ENCODE peak calls at places on chromosomes 16 and 17, in seven cellular contexts. One of them, this sample, is unnamed.

GRCh38 chr17:55307879-55308278 is 43.1 kb downstream of the HLF start:
- DNase-seq in activated CD4-positive, alpha-beta T cell treated with anti-CD3 and anti-CD28 coated beads, Interleukin-2, amount 50 U/mL, for 1 hour: no peak
- DNase-seq in hepatic stellate cell: no peak
- DNase-seq in suprapubic skin: no peak
- DNase-seq in activated B cell treated with CpG ODN at 0.5 μM for 24 hours: no peak
- DNase-seq in NCI-H1417: no peak
- DNase-seq in PC-9: no peak
- DNase-seq in this sample: no peak

GRCh38 chr16:4511441-4512082 is 27.0 kb downstream of the CDIP1 start:
- DNase-seq in PC-9: peak
- DNase-seq in activated B cell treated with CpG ODN at 0.5 μM for 24 hours: no peak
- DNase-seq in NCI-H1417: no peak
- DNase-seq in hepatic stellate cell: peak
- DNase-seq in activated CD4-positive, alpha-beta T cell treated with anti-CD3 and anti-CD28 coated beads, Interleukin-2, amount 50 U/mL, for 1 hour: no peak
- DNase-seq in suprapubic skin: no peak
- DNase-seq in this sample: peak

GRCh38 chr17:78497115-78497540 is 80.1 kb downstream of the DNAH17 start:
- DNase-seq in PC-9: peak
- DNase-seq in suprapubic skin: no peak
- DNase-seq in activated CD4-positive, alpha-beta T cell treated with anti-CD3 and anti-CD28 coated beads, Interleukin-2, amount 50 U/mL, for 1 hour: peak
- DNase-seq in NCI-H1417: peak
- DNase-seq in hepatic stellate cell: peak
- DNase-seq in activated B cell treated with CpG ODN at 0.5 μM for 24 hours: peak
- DNase-seq in this sample: peak

GRCh38 chr16:77556203-77556602 is 121.4 kb upstream of the ADAMTS18 start:
- DNase-seq in activated CD4-positive, alpha-beta T cell treated with anti-CD3 and anti-CD28 coated beads, Interleukin-2, amount 50 U/mL, for 1 hour: no peak
- DNase-seq in NCI-H1417: no peak
- DNase-seq in suprapubic skin: no peak
- DNase-seq in activated B cell treated with CpG ODN at 0.5 μM for 24 hours: no peak
- DNase-seq in PC-9: no peak
- DNase-seq in hepatic stellate cell: no peak
- DNase-seq in this sample: no peak

GRCh38 chr16:3413730-3414379 is 12.8 kb downstream of the ZNF174 start:
- DNase-seq in activated CD4-positive, alpha-beta T cell treated with anti-CD3 and anti-CD28 coated beads, Interleukin-2, amount 50 U/mL, for 1 hour: no peak
- DNase-seq in PC-9: peak
- DNase-seq in activated B cell treated with CpG ODN at 0.5 μM for 24 hours: no peak
- DNase-seq in hepatic stellate cell: no peak
- DNase-seq in NCI-H1417: no peak
- DNase-seq in suprapubic skin: no peak
- DNase-seq in this sample: peak

GRCh38 chr17:58210922-58211321 is 8.1 kb downstream of the MKS1 start:
- DNase-seq in NCI-H1417: no peak
- DNase-seq in hepatic stellate cell: no peak
- DNase-seq in suprapubic skin: no peak
- DNase-seq in PC-9: no peak
- DNase-seq in activated B cell treated with CpG ODN at 0.5 μM for 24 hours: no peak
- DNase-seq in activated CD4-positive, alpha-beta T cell treated with anti-CD3 and anti-CD28 coated beads, Interleukin-2, amount 50 U/mL, for 1 hour: no peak
- DNase-seq in this sample: no peak

GRCh38 chr17:27609606-27610303 is 21.2 kb upstream of the LGALS9 start:
- DNase-seq in NCI-H1417: no peak
- DNase-seq in hepatic stellate cell: peak
- DNase-seq in activated B cell treated with CpG ODN at 0.5 μM for 24 hours: no peak
- DNase-seq in activated CD4-positive, alpha-beta T cell treated with anti-CD3 and anti-CD28 coated beads, Interleukin-2, amount 50 U/mL, for 1 hour: peak
- DNase-seq in PC-9: peak
- DNase-seq in suprapubic skin: no peak
- DNase-seq in this sample: peak

GRCh38 chr16:616771-617586 is 13.8 kb upstream of the WFIKKN1 start:
- DNase-seq in activated B cell treated with CpG ODN at 0.5 μM for 24 hours: no peak
- DNase-seq in NCI-H1417: no peak
- DNase-seq in hepatic stellate cell: no peak
- DNase-seq in PC-9: no peak
- DNase-seq in suprapubic skin: no peak
- DNase-seq in activated CD4-positive, alpha-beta T cell treated with anti-CD3 and anti-CD28 coated beads, Interleukin-2, amount 50 U/mL, for 1 hour: no peak
- DNase-seq in this sample: no peak

GRCh38 chr16:49811630-49812334 is 44.1 kb downstream of the ZNF423 start:
- DNase-seq in PC-9: no peak
- DNase-seq in hepatic stellate cell: peak
- DNase-seq in activated B cell treated with CpG ODN at 0.5 μM for 24 hours: no peak
- DNase-seq in suprapubic skin: no peak
- DNase-seq in NCI-H1417: no peak
- DNase-seq in activated CD4-positive, alpha-beta T cell treated with anti-CD3 and anti-CD28 coated beads, Interleukin-2, amount 50 U/mL, for 1 hour: no peak
- DNase-seq in this sample: no peak

GRCh38 chr17:40582328-40582901 is 17.1 kb upstream of the CCR7 start:
- DNase-seq in suprapubic skin: peak
- DNase-seq in NCI-H1417: peak
- DNase-seq in PC-9: peak
- DNase-seq in activated CD4-positive, alpha-beta T cell treated with anti-CD3 and anti-CD28 coated beads, Interleukin-2, amount 50 U/mL, for 1 hour: peak
- DNase-seq in hepatic stellate cell: no peak
- DNase-seq in activated B cell treated with CpG ODN at 0.5 μM for 24 hours: no peak
- DNase-seq in this sample: peak

GRCh38 chr16:58970775-58971174 is 236.7 kb upstream of the GOT2 start:
- DNase-seq in suprapubic skin: no peak
- DNase-seq in activated CD4-positive, alpha-beta T cell treated with anti-CD3 and anti-CD28 coated beads, Interleukin-2, amount 50 U/mL, for 1 hour: no peak
- DNase-seq in NCI-H1417: no peak
- DNase-seq in activated B cell treated with CpG ODN at 0.5 μM for 24 hours: no peak
- DNase-seq in hepatic stellate cell: no peak
- DNase-seq in PC-9: no peak
- DNase-seq in this sample: no peak

GRCh38 chr17:73182616-73183310 is 10.1 kb upstream of the COG1 start:
- DNase-seq in activated CD4-positive, alpha-beta T cell treated with anti-CD3 and anti-CD28 coated beads, Interleukin-2, amount 50 U/mL, for 1 hour: no peak
- DNase-seq in hepatic stellate cell: no peak
- DNase-seq in NCI-H1417: no peak
- DNase-seq in PC-9: no peak
- DNase-seq in activated B cell treated with CpG ODN at 0.5 μM for 24 hours: no peak
- DNase-seq in suprapubic skin: no peak
- DNase-seq in this sample: no peak

GRCh38 chr17:56358651-56359050 is 205.4 kb downstream of the ANKFN1 start:
- DNase-seq in activated B cell treated with CpG ODN at 0.5 μM for 24 hours: no peak
- DNase-seq in suprapubic skin: no peak
- DNase-seq in activated CD4-positive, alpha-beta T cell treated with anti-CD3 and anti-CD28 coated beads, Interleukin-2, amount 50 U/mL, for 1 hour: no peak
- DNase-seq in NCI-H1417: no peak
- DNase-seq in hepatic stellate cell: no peak
- DNase-seq in PC-9: no peak
- DNase-seq in this sample: peak

GRCh38 chr17:17942846-17943245 is 29.4 kb downstream of the TOM1L2 start:
- DNase-seq in NCI-H1417: no peak
- DNase-seq in hepatic stellate cell: peak
- DNase-seq in activated B cell treated with CpG ODN at 0.5 μM for 24 hours: no peak
- DNase-seq in PC-9: peak
- DNase-seq in suprapubic skin: no peak
- DNase-seq in activated CD4-positive, alpha-beta T cell treated with anti-CD3 and anti-CD28 coated beads, Interleukin-2, amount 50 U/mL, for 1 hour: no peak
- DNase-seq in this sample: peak

GRCh38 chr16:22188595-22189442 is 17.3 kb upstream of the EEF2K start:
- DNase-seq in suprapubic skin: peak
- DNase-seq in NCI-H1417: peak
- DNase-seq in activated B cell treated with CpG ODN at 0.5 μM for 24 hours: peak
- DNase-seq in activated CD4-positive, alpha-beta T cell treated with anti-CD3 and anti-CD28 coated beads, Interleukin-2, amount 50 U/mL, for 1 hour: peak
- DNase-seq in hepatic stellate cell: peak
- DNase-seq in PC-9: peak
- DNase-seq in this sample: peak

GRCh38 chr17:80291691-80292487 is 31.2 kb downstream of the RNF213 start:
- DNase-seq in hepatic stellate cell: no peak
- DNase-seq in NCI-H1417: no peak
- DNase-seq in suprapubic skin: no peak
- DNase-seq in activated B cell treated with CpG ODN at 0.5 μM for 24 hours: no peak
- DNase-seq in PC-9: no peak
- DNase-seq in activated CD4-positive, alpha-beta T cell treated with anti-CD3 and anti-CD28 coated beads, Interleukin-2, amount 50 U/mL, for 1 hour: no peak
- DNase-seq in this sample: no peak

GRCh38 chr16:4097826-4098240 is 18.4 kb downstream of the ADCY9 start:
- DNase-seq in hepatic stellate cell: no peak
- DNase-seq in activated CD4-positive, alpha-beta T cell treated with anti-CD3 and anti-CD28 coated beads, Interleukin-2, amount 50 U/mL, for 1 hour: no peak
- DNase-seq in suprapubic skin: no peak
- DNase-seq in PC-9: no peak
- DNase-seq in activated B cell treated with CpG ODN at 0.5 μM for 24 hours: no peak
- DNase-seq in NCI-H1417: no peak
- DNase-seq in this sample: no peak

GRCh38 chr17:72699566-72699965 is 392.9 kb downstream of the SLC39A11 start:
- DNase-seq in activated CD4-positive, alpha-beta T cell treated with anti-CD3 and anti-CD28 coated beads, Interleukin-2, amount 50 U/mL, for 1 hour: no peak
- DNase-seq in hepatic stellate cell: no peak
- DNase-seq in NCI-H1417: no peak
- DNase-seq in activated B cell treated with CpG ODN at 0.5 μM for 24 hours: no peak
- DNase-seq in suprapubic skin: no peak
- DNase-seq in PC-9: no peak
- DNase-seq in this sample: no peak

GRCh38 chr16:610513-611381 is 20.0 kb upstream of the WFIKKN1 start:
- DNase-seq in activated CD4-positive, alpha-beta T cell treated with anti-CD3 and anti-CD28 coated beads, Interleukin-2, amount 50 U/mL, for 1 hour: peak
- DNase-seq in PC-9: no peak
- DNase-seq in NCI-H1417: peak
- DNase-seq in suprapubic skin: no peak
- DNase-seq in activated B cell treated with CpG ODN at 0.5 μM for 24 hours: no peak
- DNase-seq in hepatic stellate cell: no peak
- DNase-seq in this sample: peak

GRCh38 chr16:17083628-17084027 is 387.1 kb downstream of the XYLT1 start:
- DNase-seq in hepatic stellate cell: no peak
- DNase-seq in suprapubic skin: no peak
- DNase-seq in activated B cell treated with CpG ODN at 0.5 μM for 24 hours: no peak
- DNase-seq in PC-9: no peak
- DNase-seq in NCI-H1417: peak
- DNase-seq in activated CD4-positive, alpha-beta T cell treated with anti-CD3 and anti-CD28 coated beads, Interleukin-2, amount 50 U/mL, for 1 hour: no peak
- DNase-seq in this sample: no peak

GRCh38 chr16:23534868-23535860 is 22.0 kb downstream of the EARS2 start:
- DNase-seq in hepatic stellate cell: no peak
- DNase-seq in activated B cell treated with CpG ODN at 0.5 μM for 24 hours: no peak
- DNase-seq in NCI-H1417: no peak
- DNase-seq in activated CD4-positive, alpha-beta T cell treated with anti-CD3 and anti-CD28 coated beads, Interleukin-2, amount 50 U/mL, for 1 hour: no peak
- DNase-seq in PC-9: no peak
- DNase-seq in suprapubic skin: no peak
- DNase-seq in this sample: peak